ENCODE peak calls at places on chromosomes 5 and 9, in ten cellular contexts. One of them, this sample, is unnamed.

GRCh38 chr5:140295414-140295813 is 7.5 kb downstream of the PFDN1 start:
- DNase-seq in A549: no peak
- DNase-seq in cardiac fibroblast: peak
- DNase-seq in heart left ventricle: no peak
- DNase-seq in BJ: peak
- DNase-seq in Peyer's patch: no peak
- DNase-seq in pancreas: no peak
- DNase-seq in AG04450: peak
- DNase-seq in AG04449: peak
- DNase-seq in thyroid gland: peak
- DNase-seq in this sample: peak

GRCh38 chr5:107900721-107901120 is 230.0 kb upstream of the EFNA5 start:
- DNase-seq in A549: no peak
- DNase-seq in cardiac fibroblast: no peak
- DNase-seq in heart left ventricle: no peak
- DNase-seq in BJ: no peak
- DNase-seq in Peyer's patch: no peak
- DNase-seq in pancreas: no peak
- DNase-seq in AG04450: no peak
- DNase-seq in AG04449: no peak
- DNase-seq in thyroid gland: no peak
- DNase-seq in this sample: no peak

GRCh38 chr5:143781993-143782520 is 29.9 kb upstream of the HMHB1 start:
- DNase-seq in A549: no peak
- DNase-seq in cardiac fibroblast: no peak
- DNase-seq in heart left ventricle: no peak
- DNase-seq in BJ: no peak
- DNase-seq in Peyer's patch: no peak
- DNase-seq in pancreas: no peak
- DNase-seq in AG04450: no peak
- DNase-seq in AG04449: no peak
- DNase-seq in thyroid gland: no peak
- DNase-seq in this sample: no peak

GRCh38 chr5:58201922-58202648 is 257.8 kb downstream of the PLK2 start:
- DNase-seq in A549: no peak
- DNase-seq in cardiac fibroblast: no peak
- DNase-seq in heart left ventricle: no peak
- DNase-seq in BJ: no peak
- DNase-seq in Peyer's patch: no peak
- DNase-seq in pancreas: no peak
- DNase-seq in AG04450: no peak
- DNase-seq in AG04449: no peak
- DNase-seq in thyroid gland: no peak
- DNase-seq in this sample: no peak

GRCh38 chr5:95068303-95068702 is 216.6 kb downstream of the MCTP1 start:
- DNase-seq in A549: no peak
- DNase-seq in cardiac fibroblast: no peak
- DNase-seq in heart left ventricle: no peak
- DNase-seq in BJ: no peak
- DNase-seq in Peyer's patch: no peak
- DNase-seq in pancreas: no peak
- DNase-seq in AG04450: no peak
- DNase-seq in AG04449: no peak
- DNase-seq in thyroid gland: no peak
- DNase-seq in this sample: no peak

GRCh38 chr9:131273791-131274673 is 2.3 kb downstream of the FAM78A start:
- DNase-seq in A549: no peak
- DNase-seq in cardiac fibroblast: no peak
- DNase-seq in heart left ventricle: no peak
- DNase-seq in BJ: no peak
- DNase-seq in Peyer's patch: peak
- DNase-seq in pancreas: no peak
- DNase-seq in AG04450: no peak
- DNase-seq in AG04449: no peak
- DNase-seq in thyroid gland: no peak
- DNase-seq in this sample: no peak

GRCh38 chr5:71601222-71602026 is 14.3 kb downstream of the MCCC2 start:
- DNase-seq in A549: peak
- DNase-seq in cardiac fibroblast: peak
- DNase-seq in heart left ventricle: no peak
- DNase-seq in BJ: peak
- DNase-seq in Peyer's patch: no peak
- DNase-seq in pancreas: no peak
- DNase-seq in AG04450: peak
- DNase-seq in AG04449: peak
- DNase-seq in thyroid gland: peak
- DNase-seq in this sample: peak

GRCh38 chr9:79768199-79768598 is 196.4 kb downstream of the TLE4 start:
- DNase-seq in A549: no peak
- DNase-seq in cardiac fibroblast: peak
- DNase-seq in heart left ventricle: no peak
- DNase-seq in BJ: no peak
- DNase-seq in Peyer's patch: no peak
- DNase-seq in pancreas: no peak
- DNase-seq in AG04450: peak
- DNase-seq in AG04449: no peak
- DNase-seq in thyroid gland: peak
- DNase-seq in this sample: peak

GRCh38 chr9:20835364-20836286 is 151.6 kb downstream of the FOCAD start:
- DNase-seq in A549: no peak
- DNase-seq in cardiac fibroblast: peak
- DNase-seq in heart left ventricle: no peak
- DNase-seq in BJ: no peak
- DNase-seq in Peyer's patch: no peak
- DNase-seq in pancreas: no peak
- DNase-seq in AG04450: no peak
- DNase-seq in AG04449: no peak
- DNase-seq in thyroid gland: peak
- DNase-seq in this sample: no peak

GRCh38 chr5:163475416-163475815 is 15.0 kb downstream of the HMMR start:
- DNase-seq in A549: no peak
- DNase-seq in cardiac fibroblast: no peak
- DNase-seq in heart left ventricle: no peak
- DNase-seq in BJ: no peak
- DNase-seq in Peyer's patch: no peak
- DNase-seq in pancreas: no peak
- DNase-seq in AG04450: no peak
- DNase-seq in AG04449: no peak
- DNase-seq in thyroid gland: no peak
- DNase-seq in this sample: no peak

GRCh38 chr5:114296191-114296590 is 65.7 kb upstream of the KCNN2 start:
- DNase-seq in A549: no peak
- DNase-seq in cardiac fibroblast: no peak
- DNase-seq in heart left ventricle: no peak
- DNase-seq in BJ: peak
- DNase-seq in Peyer's patch: no peak
- DNase-seq in pancreas: no peak
- DNase-seq in AG04450: peak
- DNase-seq in AG04449: peak
- DNase-seq in thyroid gland: no peak
- DNase-seq in this sample: peak

GRCh38 chr5:114297915-114298314 is 64.0 kb upstream of the KCNN2 start:
- DNase-seq in A549: no peak
- DNase-seq in cardiac fibroblast: no peak
- DNase-seq in heart left ventricle: no peak
- DNase-seq in BJ: no peak
- DNase-seq in Peyer's patch: no peak
- DNase-seq in pancreas: no peak
- DNase-seq in AG04450: no peak
- DNase-seq in AG04449: no peak
- DNase-seq in thyroid gland: no peak
- DNase-seq in this sample: no peak
- H3K4me3 ChIP-seq in A549: no peak
- H3K4me3 ChIP-seq in cardiac fibroblast: no peak
- H3K4me3 ChIP-seq in heart left ventricle: no peak
- H3K4me3 ChIP-seq in BJ: no peak
- H3K4me3 ChIP-seq in Peyer's patch: no peak
- H3K4me3 ChIP-seq in pancreas: no peak
- H3K4me3 ChIP-seq in AG04450: no peak
- H3K4me3 ChIP-seq in AG04449: no peak
- H3K4me3 ChIP-seq in thyroid gland: no peak
- H3K4me3 ChIP-seq in this sample: no peak

GRCh38 chr9:37433754-37434435 is 11.4 kb downstream of the GRHPR start:
- DNase-seq in A549: no peak
- DNase-seq in cardiac fibroblast: no peak
- DNase-seq in heart left ventricle: no peak
- DNase-seq in BJ: no peak
- DNase-seq in Peyer's patch: no peak
- DNase-seq in pancreas: peak
- DNase-seq in AG04450: no peak
- DNase-seq in AG04449: no peak
- DNase-seq in thyroid gland: no peak
- DNase-seq in this sample: no peak

GRCh38 chr9:37432020-37432419 is 9.5 kb downstream of the GRHPR start:
- DNase-seq in A549: no peak
- DNase-seq in cardiac fibroblast: no peak
- DNase-seq in heart left ventricle: no peak
- DNase-seq in BJ: no peak
- DNase-seq in Peyer's patch: no peak
- DNase-seq in pancreas: peak
- DNase-seq in AG04450: no peak
- DNase-seq in AG04449: no peak
- DNase-seq in thyroid gland: no peak
- DNase-seq in this sample: no peak

GRCh38 chr9:37428345-37428744 is 5.8 kb downstream of the GRHPR start:
- DNase-seq in A549: no peak
- DNase-seq in cardiac fibroblast: no peak
- DNase-seq in heart left ventricle: no peak
- DNase-seq in BJ: no peak
- DNase-seq in Peyer's patch: no peak
- DNase-seq in pancreas: peak
- DNase-seq in AG04450: no peak
- DNase-seq in AG04449: no peak
- DNase-seq in thyroid gland: no peak
- DNase-seq in this sample: no peak

GRCh38 chr9:37429441-37430285 is 7.2 kb downstream of the GRHPR start:
- DNase-seq in A549: no peak
- DNase-seq in cardiac fibroblast: no peak
- DNase-seq in heart left ventricle: no peak
- DNase-seq in BJ: no peak
- DNase-seq in Peyer's patch: no peak
- DNase-seq in pancreas: peak
- DNase-seq in AG04450: no peak
- DNase-seq in AG04449: no peak
- DNase-seq in thyroid gland: no peak
- DNase-seq in this sample: no peak

GRCh38 chr9:37430841-37431597 is 8.5 kb downstream of the GRHPR start:
- DNase-seq in A549: no peak
- DNase-seq in cardiac fibroblast: no peak
- DNase-seq in heart left ventricle: no peak
- DNase-seq in BJ: no peak
- DNase-seq in Peyer's patch: no peak
- DNase-seq in pancreas: peak
- DNase-seq in AG04450: no peak
- DNase-seq in AG04449: no peak
- DNase-seq in thyroid gland: no peak
- DNase-seq in this sample: no peak
- TF ChIP-seq CTCF in A549: no peak
- TF ChIP-seq CTCF in cardiac fibroblast: no peak
- TF ChIP-seq CTCF in heart left ventricle: no peak
- TF ChIP-seq CTCF in BJ: peak
- TF ChIP-seq CTCF in Peyer's patch: peak
- TF ChIP-seq CTCF in pancreas: no peak
- TF ChIP-seq CTCF in AG04450: no peak
- TF ChIP-seq CTCF in AG04449: no peak
- TF ChIP-seq CTCF in thyroid gland: no peak
- TF ChIP-seq CTCF in this sample: no peak

DNA sequence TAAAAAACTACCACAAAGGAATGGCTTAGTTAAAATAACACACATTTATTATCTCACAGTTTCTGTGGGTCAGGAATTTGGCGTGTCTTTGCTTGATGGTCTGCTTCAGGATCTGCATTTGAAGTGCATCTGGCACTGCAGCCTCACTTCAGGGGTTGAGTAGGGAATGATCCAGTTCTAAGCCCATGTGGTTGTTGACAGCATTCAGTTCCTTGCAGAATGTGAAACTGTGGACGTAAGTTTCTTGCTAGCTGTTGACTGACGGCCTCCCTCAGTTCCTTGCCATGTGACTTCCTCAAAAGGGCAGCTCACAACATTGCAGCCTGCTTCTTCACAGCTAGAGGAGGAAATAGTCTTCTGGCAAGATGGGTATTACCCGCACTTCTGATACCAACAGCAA is 2.1 kb upstream of the OGN start:
- DNase-seq in A549: no peak
- DNase-seq in cardiac fibroblast: peak
- DNase-seq in heart left ventricle: no peak
- DNase-seq in BJ: no peak
- DNase-seq in Peyer's patch: peak
- DNase-seq in pancreas: no peak
- DNase-seq in AG04450: no peak
- DNase-seq in AG04449: no peak
- DNase-seq in thyroid gland: peak
- DNase-seq in this sample: no peak
- H3K4me3 ChIP-seq in A549: no peak
- H3K4me3 ChIP-seq in cardiac fibroblast: no peak
- H3K4me3 ChIP-seq in heart left ventricle: peak
- H3K4me3 ChIP-seq in BJ: no peak
- H3K4me3 ChIP-seq in Peyer's patch: peak
- H3K4me3 ChIP-seq in pancreas: no peak
- H3K4me3 ChIP-seq in AG04450: no peak
- H3K4me3 ChIP-seq in AG04449: no peak
- H3K4me3 ChIP-seq in thyroid gland: no peak
- H3K4me3 ChIP-seq in this sample: no peak

DNA sequence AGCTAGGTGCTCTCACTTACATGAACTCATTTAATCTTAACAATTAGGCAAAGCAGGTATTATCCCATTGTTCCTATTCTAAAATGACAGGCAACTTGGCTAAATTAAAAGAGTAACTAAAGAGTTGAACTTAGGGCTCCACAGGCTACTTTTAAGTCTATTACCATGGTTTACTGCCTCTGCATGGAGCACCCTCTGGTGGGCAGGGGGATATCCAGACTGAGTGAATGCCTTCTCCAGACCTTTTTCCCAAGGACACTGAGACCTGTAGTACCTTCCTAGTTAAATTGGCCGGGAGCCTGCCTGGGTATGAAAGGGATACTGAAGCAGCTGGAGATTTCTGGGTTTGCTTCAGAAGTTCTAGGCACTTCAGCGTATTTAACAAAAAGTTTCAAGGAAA is 238.1 kb downstream of the ELAVL2 start:
- DNase-seq in A549: no peak
- DNase-seq in cardiac fibroblast: no peak
- DNase-seq in heart left ventricle: no peak
- DNase-seq in BJ: no peak
- DNase-seq in Peyer's patch: no peak
- DNase-seq in pancreas: no peak
- DNase-seq in AG04450: no peak
- DNase-seq in AG04449: no peak
- DNase-seq in thyroid gland: no peak
- DNase-seq in this sample: no peak
- TF ChIP-seq CTCF in A549: no peak
- TF ChIP-seq CTCF in cardiac fibroblast: no peak
- TF ChIP-seq CTCF in heart left ventricle: no peak
- TF ChIP-seq CTCF in BJ: no peak
- TF ChIP-seq CTCF in Peyer's patch: no peak
- TF ChIP-seq CTCF in pancreas: no peak
- TF ChIP-seq CTCF in AG04450: no peak
- TF ChIP-seq CTCF in AG04449: no peak
- TF ChIP-seq CTCF in thyroid gland: no peak
- TF ChIP-seq CTCF in this sample: no peak